ENCODE peak calls at places on chromosomes 6 and 20, in nine cellular contexts. O is uterus, Q is prostate gland, B is heart left ventricle, U is A549, T is HCT116, V is IMR-90, E is NB4, L is esophagus squamous epithelium. W is an unnamed sample.

GRCh38 chr6:167443098-167443680 is 118.3 kb downstream of the TTLL2 start:
- DNase-seq in T (no peak), V (no peak), U (no peak), O (no peak), E (no peak), B (no peak), Q (no peak), L (no peak), W (no peak)

GRCh38 chr20:21936261-21936660 is 230.8 kb downstream of the PAX1 start:
- DNase-seq in E (no peak), O (no peak), V (no peak), U (no peak), L (no peak), B (no peak), Q (no peak), T (no peak), W (no peak)

GRCh38 chr6:158332237-158332636 is 20.0 kb downstream of the TULP4 start:
- DNase-seq in O (no peak), U (no peak), T (no peak), V (no peak), E (no peak), Q (no peak), L (no peak), B (no peak), W (no peak)

GRCh38 chr20:18324596-18325089 is 36.3 kb downstream of the ZNF133 start:
- DNase-seq in Q (no peak), B (no peak), U (no peak), O (no peak), T (no peak), E (no peak), V (no peak), L (no peak), W (no peak)

GRCh38 chr6:160110724-160111123 is 10.9 kb upstream of the SLC22A1 start:
- DNase-seq in B (no peak), T (no peak), Q (no peak), V (peak), U (no peak), L (no peak), O (no peak), E (no peak), W (no peak)

GRCh38 chr6:138891255-138891986 is 95.5 kb downstream of the ECT2L start:
- DNase-seq in O (no peak), T (no peak), B (no peak), V (peak), L (no peak), U (no peak), E (no peak), Q (no peak), W (no peak)

GRCh38 chr20:34887023-34887422 is 10.6 kb downstream of the ACSS2 start:
- DNase-seq in T (no peak), O (no peak), Q (no peak), L (no peak), V (no peak), U (no peak), B (no peak), E (no peak), W (no peak)

GRCh38 chr20:19867074-19867473 is 109.0 kb downstream of the RIN2 start:
- DNase-seq in E (peak), Q (no peak), V (peak), U (no peak), O (no peak), T (no peak), L (no peak), B (no peak), W (no peak)

GRCh38 chr6:37323568-37323967 is 30.2 kb upstream of the RNF8 start:
- DNase-seq in Q (no peak), T (no peak), B (no peak), O (no peak), E (no peak), L (no peak), V (peak), U (no peak), W (no peak)

GRCh38 chr20:23668477-23668951 is 20.3 kb downstream of the CST4 start:
- DNase-seq in L (no peak), B (peak), U (peak), Q (peak), E (peak), T (peak), V (peak), O (peak), W (no peak)

GRCh38 chr6:129133770-129134192 is 250.8 kb downstream of the LAMA2 start:
- DNase-seq in L (no peak), B (no peak), O (peak), V (peak), E (no peak), Q (no peak), T (no peak), U (no peak), W (no peak)

GRCh38 chr6:122400467-122401089 is 1.1 kb downstream of the HSF2 start:
- DNase-seq in V (no peak), U (no peak), B (no peak), Q (no peak), E (peak), T (no peak), O (no peak), L (no peak), W (no peak)

GRCh38 chr20:41131594-41132387 is 5.6 kb upstream of the PLCG1 start:
- DNase-seq in B (no peak), E (no peak), T (no peak), V (no peak), L (no peak), Q (no peak), O (no peak), U (no peak), W (no peak)

GRCh38 chr20:52039746-52040145 is 151.8 kb downstream of the ZFP64 start:
- DNase-seq in L (no peak), U (no peak), T (no peak), Q (no peak), O (no peak), E (no peak), B (no peak), V (no peak), W (no peak)

GRCh38 chr6:65760285-65760684 is 53.3 kb upstream of the EYS start:
- DNase-seq in L (no peak), V (peak), Q (no peak), E (no peak), T (no peak), U (peak), B (no peak), O (no peak), W (no peak)

GRCh38 chr20:12262747-12263146 is 345.1 kb downstream of the BTBD3 start:
- DNase-seq in E (no peak), T (no peak), O (no peak), U (no peak), Q (no peak), B (no peak), L (no peak), V (no peak), W (no peak)

GRCh38 chr6:43931201-43931600 is 161.2 kb downstream of the VEGFA start:
- DNase-seq in Q (no peak), L (no peak), E (no peak), T (no peak), V (no peak), O (no peak), B (no peak), U (no peak), W (no peak)

GRCh38 chr6:24996145-24996836 is 60.5 kb upstream of the RIPOR2 start:
- DNase-seq in O (no peak), Q (no peak), V (no peak), E (peak), T (no peak), L (no peak), B (no peak), U (no peak), W (no peak)

GRCh38 chr6:24991748-24992467 is 56.1 kb upstream of the RIPOR2 start:
- DNase-seq in U (peak), V (peak), L (no peak), B (peak), O (peak), E (peak), Q (peak), T (peak), W (no peak)

GRCh38 chr6:24995270-24995669 is 59.5 kb upstream of the RIPOR2 start:
- DNase-seq in E (no peak), T (no peak), U (no peak), B (no peak), L (no peak), V (no peak), Q (no peak), O (no peak), W (no peak)

GRCh38 chr6:24997186-24997585 is 61.4 kb upstream of the RIPOR2 start:
- DNase-seq in U (no peak), T (no peak), Q (no peak), E (no peak), O (no peak), B (no peak), V (no peak), L (no peak), W (no peak)

DNA sequence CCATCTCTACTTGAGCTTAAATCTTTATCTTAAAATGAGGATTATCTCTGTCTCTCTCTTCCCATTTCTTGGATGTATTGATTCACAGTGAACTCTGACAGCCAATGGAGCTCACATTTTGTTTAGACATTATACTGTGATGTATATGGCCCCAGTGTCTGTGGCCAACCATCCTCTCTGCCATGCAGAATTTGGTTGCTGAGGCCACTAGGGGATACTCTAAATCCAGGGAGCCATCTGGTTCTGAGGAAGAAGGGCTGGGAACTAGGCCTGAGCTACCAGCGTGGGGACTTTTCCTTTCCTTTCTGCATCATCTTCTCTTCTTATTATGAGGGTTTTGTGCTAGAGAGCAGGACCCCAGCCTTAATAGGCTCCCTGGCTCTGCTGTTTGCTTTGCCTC is 59.1 kb upstream of the RIPOR2 start:
- DNase-seq in O (no peak), V (no peak), E (no peak), U (no peak), L (no peak), Q (no peak), T (no peak), B (no peak), W (no peak)
- TF ChIP-seq CTCF in O (no peak), V (no peak), E (no peak), U (no peak), L (no peak), Q (no peak), T (no peak), B (no peak), W (no peak)

DNA sequence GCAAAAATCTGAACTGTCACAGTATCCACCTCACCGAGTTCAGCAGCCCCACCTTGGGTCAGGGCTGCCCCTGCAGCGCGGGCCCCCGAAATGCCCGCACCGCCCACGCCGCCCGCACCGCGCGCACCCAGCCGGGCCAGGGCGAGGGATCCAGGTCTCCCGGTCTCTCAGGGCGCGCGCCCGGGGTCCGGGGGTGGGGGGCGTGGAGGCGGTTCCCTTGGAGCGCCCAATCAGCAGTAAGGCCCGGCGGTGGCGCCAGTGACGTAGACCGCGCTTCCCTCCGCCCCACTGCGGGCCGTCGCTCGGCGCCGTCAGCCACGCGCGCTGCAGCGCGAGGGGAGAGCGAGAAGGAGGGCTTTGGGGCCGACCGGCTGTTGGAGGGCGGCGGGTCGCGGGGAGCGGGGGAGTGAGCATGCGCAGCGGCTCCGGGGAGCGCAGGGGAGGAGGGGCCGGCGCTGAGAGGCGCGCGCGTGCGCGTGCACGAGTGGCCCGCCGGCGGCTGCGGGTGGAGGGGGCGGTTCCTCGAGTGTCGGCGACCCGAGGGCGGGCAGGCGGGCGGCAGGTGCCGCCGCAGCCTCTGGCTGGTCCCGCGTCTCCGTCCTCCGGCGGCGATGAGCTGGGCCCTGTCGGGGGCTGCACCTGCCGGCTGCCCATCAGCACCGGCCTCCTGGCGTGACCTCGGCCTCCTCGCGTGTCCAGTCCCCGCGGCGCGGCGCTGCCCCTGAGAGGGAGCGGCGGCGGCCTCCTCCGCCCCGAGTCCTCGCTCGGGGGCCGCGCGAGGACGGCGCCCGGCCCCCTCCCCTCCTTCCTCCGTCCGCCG is at the start of gene TMEM170B:
- DNase-seq in Q (peak), U (peak), B (peak), V (peak), O (peak), E (peak), L (peak), T (peak), W (peak)
- TF ChIP-seq POLR2A in Q (peak), U (no peak), B (no peak), V (no peak), O (peak), E (peak), L (no peak), T (no peak), W (no peak)

GRCh38 chr20:49403911-49404310 is 78.6 kb downstream of the KCNB1 start:
- DNase-seq in B (no peak), Q (no peak), U (no peak), L (no peak), O (no peak), T (no peak), V (no peak), E (no peak), W (no peak)
- H3K4me3 ChIP-seq in B (no peak), Q (no peak), U (no peak), L (no peak), O (no peak), T (no peak), V (no peak), E (no peak), W (no peak)

GRCh38 chr6:165676435-165677068 is 13.5 kb upstream of the PDE10A start:
- DNase-seq in Q (no peak), U (no peak), O (no peak), V (peak), E (no peak), L (no peak), T (no peak), B (peak), W (no peak)
- TF ChIP-seq CTCF in Q (no peak), U (no peak), O (no peak), V (no peak), E (no peak), L (no peak), T (no peak), B (peak), W (no peak)

GRCh38 chr20:63707558-63708300 is at the start of the genes ARFRP1 and ZGPAT:
- DNase-seq in Q (peak), T (peak), B (peak), E (peak), U (peak), V (peak), O (peak), L (no peak), W (peak)
- TF ChIP-seq POLR2A in Q (peak), T (peak), B (no peak), E (no peak), U (peak), V (peak), O (peak), L (no peak), W (peak)

GRCh38 chr6:89350281-89351037 is 2.1 kb downstream of the UBE2J1 start:
- DNase-seq in E (peak), V (no peak), Q (no peak), U (no peak), L (no peak), T (no peak), B (no peak), O (no peak), W (no peak)
- H3K4me3 ChIP-seq in E (peak), V (no peak), Q (peak), U (no peak), L (peak), T (no peak), B (peak), O (no peak), W (peak)

GRCh38 chr20:32437391-32438074 is 79.4 kb downstream of the ASXL1 start:
- DNase-seq in L (no peak), U (peak), O (no peak), E (no peak), V (no peak), Q (no peak), B (no peak), T (no peak), W (peak)
- TF ChIP-seq CTCF in L (no peak), U (no peak), O (no peak), E (peak), V (peak), Q (no peak), B (no peak), T (no peak), W (no peak)

W was measured in breast epithelium.